ENCODE peak calls at places on chromosomes 3 and 15, in ten cellular contexts. C, I, R, Z, M, Q, A, S, H and G are unnamed samples.

GRCh38 chr3:183500349-183500748 is 55.2 kb downstream of the KLHL6 start:
- DNase-seq in C (no peak), I (no peak), R (no peak), Z (no peak), M (no peak), Q (no peak), A (no peak), S (no peak), H (no peak), G (no peak)

GRCh38 chr3:157692468-157692867 is 189.3 kb upstream of the VEPH1 start:
- DNase-seq in C (no peak), I (no peak), R (no peak), Z (no peak), M (no peak), Q (no peak), A (no peak), S (no peak), H (no peak), G (no peak)

GRCh38 chr3:176919836-176920760 is 277.2 kb downstream of the TBL1XR1 start:
- DNase-seq in C (no peak), I (no peak), R (no peak), Z (no peak), M (no peak), Q (no peak), A (no peak), S (peak), H (no peak), G (no peak)

GRCh38 chr3:36212291-36212690 is 168.0 kb upstream of the STAC start:
- DNase-seq in C (no peak), I (no peak), R (no peak), Z (no peak), M (no peak), Q (no peak), A (no peak), S (no peak), H (no peak), G (no peak)

GRCh38 chr15:81888748-81889479 is 156.9 kb downstream of the MEX3B start:
- DNase-seq in C (no peak), I (no peak), R (no peak), Z (no peak), M (no peak), Q (peak), A (no peak), S (no peak), H (no peak), G (no peak)

GRCh38 chr3:194900886-194901522 is 215.3 kb downstream of the FAM43A start:
- DNase-seq in C (no peak), I (no peak), R (no peak), Z (no peak), M (no peak), Q (no peak), A (no peak), S (no peak), H (no peak), G (no peak)

GRCh38 chr15:78455749-78456148 is 17.7 kb downstream of the IREB2 start:
- DNase-seq in C (no peak), I (no peak), R (no peak), Z (no peak), M (no peak), Q (peak), A (no peak), S (no peak), H (no peak), G (no peak)

GRCh38 chr15:75230524-75231371 is 27.4 kb upstream of the GOLGA6C start:
- DNase-seq in C (peak), I (no peak), R (peak), Z (no peak), M (peak), Q (no peak), A (peak), S (peak), H (peak), G (no peak)

GRCh38 chr3:169667710-169668080 is 4.2 kb upstream of the MECOM start:
- DNase-seq in C (no peak), I (no peak), R (no peak), Z (no peak), M (peak), Q (no peak), A (no peak), S (no peak), H (no peak), G (no peak)

GRCh38 chr3:55402886-55403605 is 84.1 kb downstream of the WNT5A start:
- DNase-seq in C (no peak), I (no peak), R (peak), Z (no peak), M (no peak), Q (no peak), A (no peak), S (no peak), H (no peak), G (no peak)

GRCh38 chr3:98763814-98764691 is 913 bp downstream of the ST3GAL6 start:
- DNase-seq in C (no peak), I (no peak), R (no peak), Z (no peak), M (no peak), Q (no peak), A (no peak), S (no peak), H (no peak), G (no peak)

GRCh38 chr3:152071924-152072323 is 196.8 kb upstream of the MBNL1 start:
- DNase-seq in C (peak), I (no peak), R (peak), Z (no peak), M (peak), Q (no peak), A (no peak), S (no peak), H (no peak), G (no peak)

GRCh38 chr15:98113357-98113756 is 152.9 kb downstream of the ARRDC4 start:
- DNase-seq in C (no peak), I (no peak), R (no peak), Z (no peak), M (no peak), Q (no peak), A (no peak), S (no peak), H (no peak), G (no peak)

GRCh38 chr15:38758001-38758400 is 193.4 kb upstream of the RASGRP1 start:
- DNase-seq in C (no peak), I (no peak), R (no peak), Z (no peak), M (no peak), Q (no peak), A (no peak), S (no peak), H (no peak), G (no peak)

GRCh38 chr3:99901200-99901926 is 83.7 kb downstream of the CMSS1 start:
- DNase-seq in C (no peak), I (no peak), R (no peak), Z (no peak), M (no peak), Q (no peak), A (no peak), S (no peak), H (no peak), G (no peak)

GRCh38 chr3:160003520-160004128 is 15.0 kb downstream of the IL12A start:
- DNase-seq in C (peak), I (peak), R (peak), Z (peak), M (peak), Q (peak), A (peak), S (peak), H (peak), G (no peak)

GRCh38 chr3:149466192-149466591 is 8.3 kb upstream of the TM4SF4 start:
- DNase-seq in C (no peak), I (no peak), R (no peak), Z (no peak), M (no peak), Q (peak), A (no peak), S (no peak), H (no peak), G (no peak)

GRCh38 chr3:23117856-23118255 is 85.3 kb upstream of the UBE2E2 start:
- DNase-seq in C (no peak), I (no peak), R (no peak), Z (no peak), M (no peak), Q (no peak), A (no peak), S (no peak), H (no peak), G (no peak)

GRCh38 chr3:24475945-24476344 is 18.7 kb downstream of the THRB start:
- DNase-seq in C (no peak), I (no peak), R (no peak), Z (no peak), M (no peak), Q (no peak), A (no peak), S (no peak), H (no peak), G (no peak)

GRCh38 chr3:177906573-177907229 is 629.5 kb upstream of the KCNMB2 start:
- DNase-seq in C (no peak), I (no peak), R (no peak), Z (no peak), M (no peak), Q (no peak), A (no peak), S (no peak), H (no peak), G (no peak)

GRCh38 chr15:27806396-27806795 is 292.7 kb downstream of the OCA2 start:
- DNase-seq in C (no peak), I (no peak), R (no peak), Z (no peak), M (no peak), Q (no peak), A (no peak), S (no peak), H (no peak), G (no peak)

GRCh38 chr3:107045791-107046190 is 331.4 kb upstream of the CCDC54 start:
- DNase-seq in C (no peak), I (no peak), R (no peak), Z (no peak), M (no peak), Q (no peak), A (no peak), S (no peak), H (no peak), G (no peak)

GRCh38 chr15:77251662-77252061 is 168.2 kb downstream of the PEAK1 start:
- DNase-seq in C (no peak), I (peak), R (peak), Z (no peak), M (no peak), Q (no peak), A (no peak), S (no peak), H (no peak), G (no peak)

GRCh38 chr15:36814085-36814484 is 234.7 kb downstream of the CDIN1 start:
- DNase-seq in C (no peak), I (no peak), R (no peak), Z (no peak), M (no peak), Q (no peak), A (no peak), S (no peak), H (no peak), G (no peak)

GRCh38 chr3:177195941-177196472 is 1.3 kb downstream of the TBL1XR1 start:
- DNase-seq in C (no peak), I (no peak), R (no peak), Z (no peak), M (no peak), Q (peak), A (no peak), S (no peak), H (no peak), G (no peak)

GRCh38 chr15:91882858-91883586 is 29.5 kb downstream of the SLCO3A1 start:
- DNase-seq in C (no peak), I (no peak), R (no peak), Z (no peak), M (no peak), Q (peak), A (no peak), S (no peak), H (no peak), G (no peak)

GRCh38 chr3:128423525-128424147 is 43.1 kb downstream of the DNAJB8 start:
- DNase-seq in C (no peak), I (no peak), R (no peak), Z (no peak), M (no peak), Q (no peak), A (no peak), S (peak), H (no peak), G (no peak)

GRCh38 chr15:78708713-78709112 is 67.7 kb upstream of the CHRNB4 start:
- DNase-seq in C (no peak), I (no peak), R (no peak), Z (no peak), M (no peak), Q (no peak), A (no peak), S (no peak), H (no peak), G (no peak)

GRCh38 chr3:169454823-169455222 is 208.7 kb downstream of the MECOM start:
- DNase-seq in C (no peak), I (no peak), R (no peak), Z (no peak), M (no peak), Q (no peak), A (no peak), S (no peak), H (no peak), G (no peak)

GRCh38 chr3:194983620-194984019 is 287.3 kb downstream of the XXYLT1 start:
- DNase-seq in C (no peak), I (no peak), R (no peak), Z (no peak), M (no peak), Q (no peak), A (no peak), S (peak), H (no peak), G (no peak)

GRCh38 chr3:45207471-45207870 is 18.6 kb downstream of the TMEM158 start:
- DNase-seq in C (no peak), I (no peak), R (no peak), Z (no peak), M (no peak), Q (no peak), A (no peak), S (no peak), H (no peak), G (no peak)

GRCh38 chr3:141436180-141436579 is 50.6 kb upstream of the RASA2 start:
- DNase-seq in C (no peak), I (no peak), R (no peak), Z (no peak), M (no peak), Q (no peak), A (no peak), S (no peak), H (no peak), G (no peak)

DNA sequence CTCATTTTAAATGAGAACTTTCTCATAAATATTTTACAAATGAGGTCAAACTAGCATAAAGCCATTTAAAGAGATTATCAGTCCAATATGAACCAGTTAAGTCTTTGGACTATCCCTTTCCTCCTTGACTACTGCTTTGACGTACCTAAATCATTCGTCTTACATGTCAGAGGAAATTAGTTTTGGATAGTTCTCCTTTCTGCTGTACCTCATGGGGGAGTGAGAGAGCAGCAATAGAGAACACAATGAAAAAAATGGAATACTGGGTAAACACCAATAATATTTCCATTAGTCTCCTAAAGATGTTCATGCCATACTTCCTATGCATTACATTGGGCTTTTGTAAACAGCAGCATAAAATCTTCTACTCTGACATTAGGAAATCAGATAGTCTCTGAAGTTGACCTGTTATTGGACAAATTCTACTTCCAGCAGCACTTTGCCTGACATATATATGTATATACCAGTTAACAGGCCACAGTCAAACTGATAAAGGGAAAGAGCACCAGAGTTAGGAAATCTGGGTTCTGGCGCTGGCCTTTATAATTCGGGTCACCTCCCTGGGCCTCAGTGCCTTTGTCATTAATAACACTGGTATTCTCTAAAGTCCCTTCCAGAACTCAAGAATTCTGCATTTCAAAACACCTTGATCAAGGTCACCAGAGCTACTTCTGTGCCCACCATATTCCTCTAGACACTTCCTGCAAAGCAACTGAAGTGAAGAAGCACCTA is 26.8 kb downstream of the TIMMDC1 start:
- DNase-seq in C (no peak), I (no peak), R (no peak), Z (no peak), M (no peak), Q (no peak), A (no peak), S (no peak), H (no peak), G (no peak)
- TF ChIP-seq CTCF in C (no peak), I (no peak), R (peak), Z (peak), M (peak), Q (peak), A (peak), S (no peak), H (no peak), G (no peak)

GRCh38 chr3:126936853-126937395 is 46.0 kb upstream of the PLXNA1 start:
- DNase-seq in C (no peak), I (no peak), R (no peak), Z (no peak), M (no peak), Q (no peak), A (no peak), S (no peak), H (no peak), G (no peak)

GRCh38 chr3:126937533-126938432 is 45.1 kb upstream of the PLXNA1 start:
- DNase-seq in C (no peak), I (no peak), R (no peak), Z (no peak), M (no peak), Q (peak), A (no peak), S (no peak), H (no peak), G (no peak)

GRCh38 chr3:126938520-126939346 is 44.2 kb upstream of the PLXNA1 start:
- DNase-seq in C (no peak), I (no peak), R (no peak), Z (no peak), M (no peak), Q (no peak), A (no peak), S (no peak), H (peak), G (no peak)

GRCh38 chr3:126941721-126942270 is 41.1 kb upstream of the PLXNA1 start:
- DNase-seq in C (no peak), I (no peak), R (no peak), Z (no peak), M (no peak), Q (no peak), A (peak), S (no peak), H (no peak), G (no peak)

GRCh38 chr3:126939347-126939735 is 43.6 kb upstream of the PLXNA1 start:
- DNase-seq in C (no peak), I (no peak), R (peak), Z (no peak), M (no peak), Q (no peak), A (peak), S (no peak), H (no peak), G (no peak)
- TF ChIP-seq CTCF in C (no peak), I (no peak), R (peak), Z (no peak), M (peak), Q (peak), A (no peak), S (no peak), H (no peak), G (no peak)

GRCh38 chr15:50128266-50128665 is 9.2 kb upstream of the ATP8B4 start:
- DNase-seq in C (no peak), I (peak), R (no peak), Z (no peak), M (no peak), Q (peak), A (no peak), S (no peak), H (peak), G (no peak)
- TF ChIP-seq CTCF in C (no peak), I (no peak), R (peak), Z (no peak), M (no peak), Q (no peak), A (peak), S (no peak), H (no peak), G (no peak)

GRCh38 chr15:32659340-32659831 is 17.9 kb downstream of the SCG5 start:
- DNase-seq in C (no peak), I (no peak), R (no peak), Z (peak), M (no peak), Q (no peak), A (no peak), S (no peak), H (no peak), G (no peak)

GRCh38 chr15:32656091-32656860 is 14.8 kb downstream of the SCG5 start:
- DNase-seq in C (no peak), I (no peak), R (no peak), Z (no peak), M (no peak), Q (no peak), A (no peak), S (no peak), H (no peak), G (no peak)

GRCh38 chr15:32657941-32658340 is 16.4 kb downstream of the SCG5 start:
- DNase-seq in C (no peak), I (no peak), R (no peak), Z (no peak), M (no peak), Q (no peak), A (no peak), S (no peak), H (no peak), G (no peak)

GRCh38 chr15:32652178-32652577 is 10.7 kb downstream of the SCG5 start:
- DNase-seq in C (no peak), I (no peak), R (no peak), Z (no peak), M (no peak), Q (no peak), A (no peak), S (no peak), H (no peak), G (no peak)

DNA sequence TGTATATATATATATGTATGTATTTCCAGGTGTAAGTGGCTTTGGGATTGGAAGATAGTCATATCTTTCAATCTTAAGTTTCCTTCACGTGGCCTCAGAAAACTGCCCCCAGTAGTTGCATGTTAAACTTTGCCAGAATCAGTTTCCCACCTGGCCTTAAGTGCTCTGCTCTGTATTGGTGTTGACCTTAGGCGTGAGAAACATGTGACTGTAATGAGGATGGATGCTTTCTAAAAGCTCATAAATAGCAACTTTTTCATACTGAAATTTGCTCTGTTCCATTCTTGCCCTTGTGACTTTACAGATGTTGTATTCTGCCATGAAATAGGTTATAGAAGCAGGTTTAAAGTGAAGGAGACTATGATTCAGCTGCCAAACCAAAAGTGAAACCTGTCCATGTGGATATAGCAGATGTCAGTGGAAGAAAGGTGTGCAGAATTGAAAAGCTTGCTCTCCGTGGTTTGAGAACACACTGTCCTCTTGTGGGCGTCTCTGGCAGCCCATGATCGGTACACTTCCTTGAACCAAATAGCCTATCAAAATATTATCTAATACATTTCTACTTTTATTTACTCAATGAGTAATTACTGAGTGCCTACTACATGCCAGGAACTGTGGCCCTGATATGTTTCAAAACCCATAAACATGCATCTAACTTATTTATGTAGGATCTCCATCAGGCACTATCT is 15.8 kb downstream of the SCG5 start:
- DNase-seq in C (no peak), I (no peak), R (no peak), Z (no peak), M (peak), Q (no peak), A (no peak), S (no peak), H (peak), G (no peak)
- TF ChIP-seq CTCF in C (no peak), I (no peak), R (no peak), Z (peak), M (peak), Q (no peak), A (peak), S (no peak), H (peak), G (no peak)

GRCh38 chr3:38367709-38368108 is 21.1 kb downstream of the XYLB start:
- DNase-seq in C (no peak), I (no peak), R (no peak), Z (no peak), M (no peak), Q (no peak), A (no peak), S (no peak), H (no peak), G (no peak)
- TF ChIP-seq CTCF in C (no peak), I (no peak), R (no peak), Z (no peak), M (no peak), Q (no peak), A (no peak), S (no peak), H (no peak), G (no peak)

GRCh38 chr3:50369271-50369670 is 9.9 kb upstream of the TMEM115 start:
- DNase-seq in C (no peak), I (no peak), R (no peak), Z (no peak), M (no peak), Q (no peak), A (no peak), S (no peak), H (no peak), G (no peak)

GRCh38 chr3:50371133-50371670 is 11.9 kb upstream of the TMEM115 start:
- DNase-seq in C (no peak), I (no peak), R (no peak), Z (no peak), M (no peak), Q (no peak), A (no peak), S (no peak), H (no peak), G (no peak)

GRCh38 chr3:50373146-50373864 is 14.0 kb upstream of the TMEM115 start:
- DNase-seq in C (no peak), I (peak), R (peak), Z (no peak), M (no peak), Q (no peak), A (no peak), S (no peak), H (no peak), G (no peak)

GRCh38 chr3:50372349-50372748 is 13.0 kb upstream of the TMEM115 start:
- DNase-seq in C (no peak), I (no peak), R (no peak), Z (no peak), M (no peak), Q (no peak), A (no peak), S (no peak), H (peak), G (no peak)

GRCh38 chr3:50370594-50370993 is 11.3 kb upstream of the TMEM115 start:
- DNase-seq in C (peak), I (no peak), R (peak), Z (no peak), M (no peak), Q (no peak), A (no peak), S (no peak), H (no peak), G (no peak)
- TF ChIP-seq CTCF in C (no peak), I (no peak), R (peak), Z (no peak), M (no peak), Q (no peak), A (no peak), S (no peak), H (no peak), G (no peak)